ENCODE peak calls at places on chromosomes 13 and 19, in six cellular contexts. N, Q, S, L, Z and U are unnamed samples.

GRCh38 chr19:37953576-37954303 is 46.7 kb downstream of the SIPA1L3 start:
- DNase-seq in L (no peak), N (no peak), S (no peak), Z (no peak), Q (no peak), U (no peak)

GRCh38 chr19:43797556-43797955 is 4.7 kb downstream of the LYPD5 start:
- DNase-seq in L (no peak), S (no peak), Z (no peak), Q (no peak), N (no peak), U (no peak)

GRCh38 chr19:46732966-46733692 is 12.7 kb upstream of the FKRP start:
- DNase-seq in L (no peak), Q (no peak), Z (peak), N (no peak), S (no peak), U (no peak)

GRCh38 chr13:42883771-42884170 is 102.4 kb downstream of the FAM216B start:
- DNase-seq in L (no peak), Z (no peak), S (peak), N (peak), Q (no peak), U (no peak)

GRCh38 chr13:38967446-38967845 is 23.2 kb downstream of the STOML3 start:
- DNase-seq in N (no peak), Q (no peak), L (no peak), Z (no peak), S (no peak), U (no peak)

GRCh38 chr13:38630780-38631179 is 56.1 kb upstream of the FREM2 start:
- DNase-seq in Q (no peak), L (no peak), Z (peak), N (no peak), S (no peak), U (no peak)

GRCh38 chr13:80052286-80052685 is 288.6 kb downstream of the SPRY2 start:
- DNase-seq in N (no peak), Q (no peak), S (no peak), L (no peak), Z (no peak), U (no peak)

GRCh38 chr13:33862006-33862405 is 44.1 kb downstream of the RFC3 start:
- DNase-seq in S (peak), N (no peak), L (no peak), Z (no peak), Q (no peak), U (no peak)

GRCh38 chr19:39362682-39363657 is 20.7 kb downstream of the SAMD4B start:
- DNase-seq in L (no peak), N (no peak), S (no peak), Q (no peak), Z (peak), U (no peak)

GRCh38 chr13:114099191-114099590 is 33.2 kb downstream of the RASA3 start:
- DNase-seq in Q (peak), N (peak), Z (peak), L (no peak), S (no peak), U (no peak)

GRCh38 chr19:37941820-37942515 is 35.0 kb downstream of the SIPA1L3 start:
- DNase-seq in L (no peak), N (no peak), Q (no peak), S (no peak), Z (no peak), U (no peak)

GRCh38 chr19:19538767-19539166 is 702 bp downstream of the CILP2 start:
- DNase-seq in N (no peak), Z (no peak), S (no peak), L (no peak), Q (no peak), U (no peak)

GRCh38 chr19:7104783-7105447 is 35.4 kb downstream of the ZNF557 start:
- DNase-seq in N (no peak), S (no peak), Z (no peak), L (no peak), Q (no peak), U (no peak)

GRCh38 chr19:55368106-55368505 is 2.2 kb downstream of the IL11 start:
- DNase-seq in N (no peak), Z (no peak), S (no peak), Q (no peak), L (no peak), U (no peak)

GRCh38 chr19:55369651-55370304 is 485 bp downstream of the IL11 start:
- DNase-seq in L (no peak), Q (no peak), Z (peak), S (peak), N (no peak), U (no peak)

GRCh38 chr19:55372316-55373081 is 2.2 kb upstream of the IL11 start:
- DNase-seq in L (peak), Z (no peak), N (no peak), Q (no peak), S (no peak), U (no peak)

GRCh38 chr19:55368701-55369563 is 1.3 kb downstream of the IL11 start:
- DNase-seq in S (no peak), N (no peak), L (no peak), Q (no peak), Z (peak), U (no peak)

GRCh38 chr19:55370305-55370988 is at the start of gene IL11:
- DNase-seq in L (no peak), S (no peak), Z (peak), Q (no peak), N (no peak), U (no peak)
- H3K4me3 ChIP-seq in L (no peak), S (no peak), Z (peak), Q (no peak), N (peak), U (peak)

GRCh38 chr19:1648156-1648925 is 4.1 kb downstream of the TCF3 start:
- DNase-seq in L (no peak), S (peak), Z (no peak), N (no peak), Q (no peak), U (no peak)

GRCh38 chr19:1647664-1648155 is 4.7 kb downstream of the TCF3 start:
- DNase-seq in Q (no peak), N (no peak), S (peak), Z (no peak), L (no peak), U (no peak)

GRCh38 chr19:1646931-1647663 is 5.3 kb downstream of the TCF3 start:
- DNase-seq in N (no peak), Q (no peak), L (no peak), Z (no peak), S (no peak), U (no peak)

GRCh38 chr19:1645299-1645698 is 7.1 kb downstream of the TCF3 start:
- DNase-seq in S (no peak), N (no peak), L (peak), Q (no peak), Z (no peak), U (no peak)

GRCh38 chr19:1646149-1646930 is 6.1 kb downstream of the TCF3 start:
- DNase-seq in N (no peak), Z (no peak), L (no peak), S (no peak), Q (no peak), U (no peak)
- H3K4me3 ChIP-seq in N (no peak), Z (no peak), L (no peak), S (no peak), Q (no peak), U (no peak)

DNA sequence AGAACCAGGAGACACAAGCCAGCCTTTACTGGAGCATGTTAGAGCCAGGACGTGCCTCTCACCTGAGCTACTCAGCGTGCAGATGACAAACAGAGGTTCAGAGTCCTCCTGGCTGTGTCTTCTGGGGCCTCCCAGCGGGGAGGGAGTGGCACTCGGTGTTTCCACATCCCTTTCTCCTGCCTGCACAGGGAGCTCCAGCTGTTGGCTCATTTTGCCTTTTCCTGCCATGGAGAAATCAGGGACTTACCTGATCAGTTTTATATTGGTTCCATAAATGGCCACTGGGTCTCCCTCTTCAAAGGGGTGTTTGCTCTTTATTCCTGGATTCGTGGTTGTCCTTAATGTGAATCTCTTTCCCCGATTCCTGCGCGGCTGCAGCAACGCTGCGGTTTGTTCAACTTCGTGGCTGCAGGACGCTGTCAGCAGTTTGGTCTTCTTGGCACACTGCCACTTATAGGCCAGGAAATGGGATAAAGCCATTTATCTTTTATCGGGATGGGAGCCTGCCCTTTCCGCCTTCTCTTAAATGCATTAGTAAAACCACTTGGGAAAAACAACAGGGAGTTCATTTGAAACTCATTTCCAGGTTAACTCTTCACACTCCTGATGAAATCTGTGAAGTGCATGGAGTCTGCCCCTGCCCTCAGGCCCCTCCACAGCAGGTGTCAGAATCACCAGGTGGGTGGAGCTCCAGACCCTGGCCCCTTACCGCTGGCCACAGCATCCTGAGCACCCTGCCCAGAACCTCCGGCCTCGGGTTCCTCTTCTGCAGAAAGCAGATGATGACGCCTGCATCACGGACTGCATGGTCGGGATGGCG is 39.8 kb upstream of the MCF2L start:
- DNase-seq in Q (no peak), S (no peak), N (no peak), Z (no peak), L (peak), U (no peak)
- H3K4me3 ChIP-seq in Q (no peak), S (no peak), N (no peak), Z (no peak), L (no peak), U (no peak)

DNA sequence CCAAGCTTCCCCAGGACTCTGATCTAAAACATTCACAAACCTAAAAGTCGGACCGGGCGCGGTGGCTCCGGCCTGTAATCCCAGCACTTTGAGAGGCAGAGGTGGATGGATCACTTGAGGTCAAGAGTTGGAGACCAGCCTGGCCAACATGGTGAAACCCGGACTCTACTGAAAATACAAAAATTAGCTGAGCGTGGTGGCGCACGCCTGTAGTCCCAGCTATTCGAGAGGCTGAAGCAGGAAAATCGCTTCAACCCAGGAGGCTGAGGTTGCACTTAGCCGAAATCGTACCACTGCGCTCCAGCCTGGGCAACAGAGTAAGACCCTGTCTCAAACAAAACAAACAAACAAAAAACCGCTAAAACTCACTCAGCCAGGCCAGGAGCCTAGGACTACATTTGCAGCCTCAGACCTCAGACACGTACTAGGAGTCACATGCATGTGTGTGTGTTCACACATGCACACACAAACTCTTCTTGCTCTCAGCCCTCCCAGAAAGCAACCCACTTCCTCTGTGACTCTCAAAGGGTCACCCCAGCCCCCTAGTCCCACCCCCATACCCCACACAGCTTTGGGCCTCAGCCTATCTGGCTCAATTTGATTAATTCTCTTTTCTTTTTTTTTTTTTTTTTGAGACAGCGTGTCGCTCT is 704 bp upstream of the NOTCH3 start:
- DNase-seq in L (no peak), Z (no peak), Q (no peak), N (no peak), S (no peak), U (no peak)
- H3K4me3 ChIP-seq in L (no peak), Z (no peak), Q (no peak), N (peak), S (no peak), U (no peak)

DNA sequence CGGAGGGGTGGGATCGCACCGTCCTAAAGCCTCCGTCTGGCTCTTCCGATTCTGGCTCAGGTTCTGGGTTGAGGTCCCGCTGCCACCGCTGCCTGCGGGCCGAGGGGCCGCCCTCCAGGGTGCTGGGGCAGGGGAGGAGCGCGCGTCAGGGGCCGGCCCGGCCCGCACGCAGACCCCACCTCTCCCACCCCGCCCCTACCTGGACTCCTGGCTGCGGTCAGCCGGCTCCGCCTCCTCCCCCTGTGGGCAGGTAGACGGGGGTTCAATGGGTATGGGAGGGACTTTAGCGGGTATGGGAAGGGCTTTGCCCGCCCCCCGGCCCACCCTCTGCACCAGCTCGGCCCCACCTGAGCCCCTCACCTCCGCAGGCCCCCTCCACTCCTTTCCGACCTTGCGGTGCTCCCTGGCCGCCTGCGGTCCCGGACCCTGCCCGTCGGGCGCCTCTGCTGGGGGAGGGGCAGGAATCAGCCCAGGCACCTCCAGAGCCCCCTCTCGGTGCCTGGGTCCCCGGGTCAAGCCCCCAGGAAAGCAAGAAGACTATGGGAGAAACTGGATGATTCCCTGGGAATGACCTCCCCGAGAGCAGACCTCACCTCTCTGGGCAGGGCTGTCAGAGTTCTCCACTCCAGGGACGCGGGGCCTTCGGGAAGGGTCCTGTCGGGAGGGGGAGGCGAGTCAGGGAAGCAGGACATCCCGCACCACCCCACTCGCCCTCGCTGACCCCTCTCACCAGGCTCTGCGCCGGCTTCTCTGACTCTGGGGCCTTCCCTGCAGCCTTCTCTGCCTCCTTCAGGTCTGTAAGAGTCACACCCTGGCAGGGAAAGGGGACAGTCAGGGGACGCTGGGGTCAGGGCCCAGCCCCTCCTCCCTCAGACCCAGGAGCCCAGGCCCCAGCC is 17.0 kb downstream of the EPS8L1 start:
- DNase-seq in L (no peak), Q (no peak), Z (no peak), S (no peak), N (no peak), U (no peak)
- H3K4me3 ChIP-seq in L (no peak), Q (no peak), Z (no peak), S (no peak), N (no peak), U (no peak)

DNA sequence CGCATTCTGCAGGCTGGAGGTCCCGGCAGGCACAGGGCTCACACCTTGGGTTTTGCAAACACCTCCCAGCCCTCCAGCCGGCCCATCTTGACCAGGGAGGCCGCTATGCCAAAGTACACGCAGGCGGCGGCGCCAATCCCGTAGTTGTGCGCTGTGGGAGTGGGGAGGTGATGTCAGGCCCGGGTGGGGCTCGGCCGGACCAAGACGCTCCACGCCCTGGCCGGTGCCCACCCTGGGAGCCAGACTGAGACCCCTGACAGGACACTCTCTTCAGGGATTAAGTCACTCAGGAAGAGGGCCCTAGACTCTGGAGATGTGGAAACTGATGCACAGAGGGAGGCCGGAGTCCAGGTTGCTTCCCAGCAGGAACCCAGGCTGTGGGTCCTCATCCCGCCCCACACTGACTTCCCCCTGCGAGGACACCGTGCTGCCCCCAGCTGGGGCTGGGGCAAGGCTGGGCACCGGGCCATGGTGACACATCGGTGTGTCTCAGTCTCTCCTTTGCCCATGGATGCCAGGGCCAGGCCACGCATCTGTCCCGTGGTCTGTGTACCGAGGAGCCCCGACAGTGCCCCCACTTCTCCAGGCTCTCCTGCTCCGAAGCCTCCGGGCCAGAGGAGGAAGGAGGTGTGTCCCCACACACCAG is 8.8 kb downstream of the NDUFA11 start:
- DNase-seq in N (no peak), L (no peak), S (peak), Z (no peak), Q (no peak), U (no peak)
- H3K4me3 ChIP-seq in N (no peak), L (no peak), S (no peak), Z (no peak), Q (no peak), U (no peak)

GRCh38 chr19:12891553-12892021 is 627 bp downstream of the GCDH start:
- DNase-seq in Z (no peak), S (peak), L (no peak), N (no peak), Q (no peak), U (no peak)
- H3K4me3 ChIP-seq in Z (peak), S (peak), L (peak), N (peak), Q (peak), U (peak)